ENCODE peak calls at places on chromosomes 2 and 18, in four cellular contexts. B, P, E and L are unnamed samples. For H3K4me1, the result is how much of the 10 kb centered on the place peaks cover.

GRCh38 chr18:51021226-51021965 is 8.6 kb upstream of the SMAD4 start:
- DNase-seq in B (no peak), P (no peak), E (no peak), L (no peak)

GRCh38 chr2:225282858-225283693 is 116.4 kb upstream of the NYAP2 start:
- DNase-seq in B (peak), P (no peak), E (peak), L (no peak)

GRCh38 chr2:224987733-224988132 is 54.5 kb downstream of the DOCK10 start:
- DNase-seq in B (no peak), P (no peak), E (no peak), L (no peak)

GRCh38 chr18:77123313-77124231 is 9.0 kb downstream of the MBP start:
- DNase-seq in B (no peak), P (peak), E (no peak), L (no peak)

GRCh38 chr18:7169601-7170000 is 52.0 kb upstream of the LAMA1 start:
- DNase-seq in B (no peak), P (no peak), E (no peak), L (no peak)

GRCh38 chr18:61400714-61401113 is 67.5 kb downstream of the CDH20 start:
- DNase-seq in B (no peak), P (no peak), E (no peak), L (no peak)

GRCh38 chr2:240731327-240731626 is 39.6 kb downstream of the AQP12A start:
- DNase-seq in B (no peak), P (no peak), E (no peak), L (no peak)

GRCh38 chr2:238938460-238939055 is 90.7 kb downstream of the TWIST2 start:
- DNase-seq in B (peak), P (peak), E (no peak), L (peak)

GRCh38 chr2:45452866-45453265 is 158.2 kb downstream of the SRBD1 start:
- DNase-seq in B (no peak), P (no peak), E (no peak), L (peak)

GRCh38 chr2:138112536-138112935 is 148.3 kb downstream of the HNMT start:
- DNase-seq in B (no peak), P (no peak), E (no peak), L (no peak)

GRCh38 chr2:145007673-145008263 is 487.8 kb upstream of the ZEB2 start:
- DNase-seq in B (no peak), P (no peak), E (no peak), L (no peak)

DNA sequence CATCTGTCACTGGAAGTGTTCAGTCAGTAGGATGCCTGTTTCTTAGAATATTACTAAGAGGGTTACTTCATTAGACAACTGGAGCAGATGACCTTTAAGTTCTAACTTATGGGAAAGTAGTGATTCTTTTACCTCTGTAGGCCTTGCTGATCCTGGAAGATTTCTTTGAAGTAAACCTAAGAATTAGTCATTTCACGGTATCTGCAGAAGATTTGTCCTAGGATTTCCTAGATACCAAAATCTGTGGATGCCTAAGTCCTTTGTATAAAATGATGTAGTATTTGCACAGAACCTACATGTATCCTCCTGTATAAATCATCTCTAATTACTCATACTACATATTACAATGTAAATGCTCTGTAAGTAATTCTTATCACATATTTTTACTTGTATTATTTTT is 77.8 kb downstream of the MAP3K20 start:
- DNase-seq in B (no peak), P (no peak), E (no peak), L (no peak)
- H3K4me1 ChIP-seq in B (under half), P (under half), E (under half), L (half or more)

GRCh38 chr2:111101592-111101991 is 19.1 kb upstream of the BCL2L11 start:
- DNase-seq in B (no peak), P (no peak), E (no peak), L (no peak)

GRCh38 chr2:111102216-111102615 is 18.5 kb upstream of the BCL2L11 start:
- DNase-seq in B (no peak), P (no peak), E (no peak), L (no peak)

GRCh38 chr2:111100087-111100764 is 20.5 kb upstream of the BCL2L11 start:
- DNase-seq in B (no peak), P (no peak), E (no peak), L (no peak)

GRCh38 chr2:111099402-111099801 is 21.3 kb upstream of the BCL2L11 start:
- DNase-seq in B (no peak), P (no peak), E (no peak), L (no peak)

GRCh38 chr2:111100765-111101162 is 19.9 kb upstream of the BCL2L11 start:
- DNase-seq in B (no peak), P (no peak), E (no peak), L (no peak)
- H3K4me3 ChIP-seq in B (no peak), P (no peak), E (no peak), L (no peak)

GRCh38 chr18:11994708-11995444 is 13.6 kb downstream of the IMPA2 start:
- DNase-seq in B (no peak), P (peak), E (no peak), L (no peak)
- H3K4me1 ChIP-seq in B (half or more), P (under half), E (under half), L (half or more)

DNA sequence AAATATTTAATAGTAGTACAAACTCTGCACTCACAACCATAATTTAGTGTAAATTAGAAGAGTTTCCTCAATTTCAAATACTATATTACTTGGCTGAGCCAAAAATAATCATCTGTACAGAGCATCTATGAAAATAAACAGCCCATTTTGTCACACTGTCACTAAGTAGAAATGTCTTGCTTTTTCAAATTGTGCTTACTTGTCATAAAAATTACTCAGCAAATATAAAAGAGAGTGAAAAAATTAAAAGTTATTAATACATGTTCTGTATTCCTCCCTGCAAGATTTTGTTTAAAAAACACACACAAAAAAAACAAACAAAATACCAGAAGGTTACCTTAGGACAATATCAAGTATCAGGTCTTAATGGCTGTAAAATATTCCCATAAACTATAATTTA is 155.7 kb downstream of the DLGAP1 start:
- DNase-seq in B (no peak), P (no peak), E (no peak), L (no peak)
- H3K4me3 ChIP-seq in B (no peak), P (no peak), E (no peak), L (no peak)

GRCh38 chr2:47189635-47190034 is 34.5 kb upstream of the STPG4 start:
- DNase-seq in B (no peak), P (no peak), E (no peak), L (no peak)
- H3K4me1 ChIP-seq in B (under half), P (under half), E (under half), L (under half)

GRCh38 chr18:57209697-57210096 is 62.8 kb downstream of the BOD1L2 start:
- DNase-seq in B (no peak), P (no peak), E (no peak), L (no peak)
- H3K4me3 ChIP-seq in B (no peak), P (no peak), E (no peak), L (peak)

GRCh38 chr2:216318470-216318869 is 53.8 kb downstream of the MARCHF4 start:
- DNase-seq in B (no peak), P (no peak), E (no peak), L (no peak)

GRCh38 chr2:216319771-216320170 is 52.5 kb downstream of the MARCHF4 start:
- DNase-seq in B (no peak), P (no peak), E (no peak), L (no peak)

GRCh38 chr2:216315817-216316603 is 56.3 kb downstream of the MARCHF4 start:
- DNase-seq in B (no peak), P (no peak), E (no peak), L (no peak)

GRCh38 chr2:216317831-216318230 is 54.5 kb downstream of the MARCHF4 start:
- DNase-seq in B (no peak), P (no peak), E (no peak), L (no peak)

GRCh38 chr2:216316743-216317142 is 55.5 kb downstream of the MARCHF4 start:
- DNase-seq in B (no peak), P (no peak), E (no peak), L (no peak)
- H3K4me1 ChIP-seq in B (under half), P (under half), E (under half), L (under half)

GRCh38 chr2:219536967-219537366 is 6.6 kb downstream of the CHPF start:
- DNase-seq in B (no peak), P (no peak), E (no peak), L (no peak)

GRCh38 chr2:219539926-219540678 is 3.5 kb downstream of the CHPF start:
- DNase-seq in B (no peak), P (no peak), E (no peak), L (no peak)

GRCh38 chr2:219539295-219539788 is 4.3 kb downstream of the CHPF start:
- DNase-seq in B (no peak), P (no peak), E (no peak), L (no peak)

GRCh38 chr2:219537657-219538487 is 5.7 kb downstream of the CHPF start:
- DNase-seq in B (no peak), P (no peak), E (no peak), L (no peak)

DNA sequence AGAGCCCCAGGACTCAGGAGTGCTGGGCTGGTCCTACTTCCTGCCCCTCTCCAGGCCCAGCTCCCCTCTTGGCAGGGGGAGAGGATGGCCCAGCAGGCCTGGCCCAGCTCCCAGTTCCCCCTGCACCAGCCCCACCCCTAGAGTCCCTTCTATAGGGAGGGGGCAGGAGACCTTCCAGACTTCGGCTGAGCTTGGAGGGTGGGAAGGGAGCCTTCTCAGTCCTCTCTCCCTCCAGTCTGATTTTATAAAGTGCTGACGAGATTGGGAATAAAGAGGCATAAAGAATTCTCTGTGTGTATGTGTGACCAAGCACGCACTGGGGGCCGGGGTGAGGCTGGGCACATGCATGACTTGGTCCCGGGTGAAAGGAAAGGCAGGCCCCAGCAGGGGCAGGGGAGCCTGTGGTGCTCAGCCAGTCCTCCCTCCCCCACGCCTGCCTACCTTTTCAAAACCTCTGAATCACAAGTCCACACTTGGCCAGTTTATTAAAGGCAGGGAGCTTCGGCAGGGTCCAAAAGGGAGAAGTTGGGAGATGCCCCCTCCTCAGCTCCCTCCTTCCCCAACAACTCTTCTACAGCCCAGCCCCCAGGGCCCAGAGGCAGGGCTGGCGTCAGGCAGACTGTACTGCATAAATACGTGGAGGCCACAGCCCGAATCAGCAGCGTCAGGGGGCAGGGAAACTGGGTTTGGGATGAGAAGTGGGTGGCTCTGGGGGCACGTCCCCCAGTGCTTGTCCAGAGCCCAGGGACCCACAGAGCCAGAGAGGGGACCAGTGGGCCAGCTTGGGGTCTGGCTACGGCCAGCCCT is 4.9 kb downstream of the CHPF start:
- DNase-seq in B (no peak), P (no peak), E (no peak), L (no peak)
- H3K4me3 ChIP-seq in B (no peak), P (no peak), E (no peak), L (no peak)

DNA sequence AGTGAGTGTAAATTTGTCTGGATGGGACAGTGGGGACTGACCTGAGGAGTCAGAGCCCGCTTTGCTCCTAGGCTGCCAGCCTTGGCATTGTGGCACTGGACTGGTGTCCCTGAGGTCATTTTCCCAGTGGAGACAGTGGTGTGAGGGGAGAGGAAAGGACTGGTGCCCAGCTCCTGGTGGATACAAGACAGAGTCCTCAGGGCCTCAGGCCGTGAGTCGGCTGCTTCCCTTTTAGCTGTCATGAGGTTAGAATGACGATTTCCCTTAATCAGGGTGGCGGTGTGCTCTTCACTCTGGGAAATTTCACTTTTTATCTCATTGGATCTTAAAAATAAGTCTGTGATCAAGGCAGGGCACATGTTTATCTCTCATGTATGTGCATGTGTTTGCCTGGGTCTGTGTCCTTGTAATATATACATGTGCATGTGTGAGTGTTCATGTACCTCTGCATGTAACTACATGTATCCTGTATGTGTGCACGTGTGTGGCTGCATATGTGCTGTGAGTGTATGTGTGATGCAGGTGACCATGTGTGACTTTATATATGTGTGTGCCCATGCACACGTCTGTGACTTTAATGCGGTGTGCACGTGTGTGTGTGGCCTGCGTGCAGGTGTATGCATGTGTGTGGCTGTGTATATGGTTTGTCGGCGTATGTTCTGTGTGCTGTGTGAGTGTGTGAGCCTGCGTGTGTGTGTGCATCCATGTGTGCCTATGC is 55.7 kb downstream of the GLI2 start:
- DNase-seq in B (no peak), P (no peak), E (no peak), L (no peak)
- H3K4me1 ChIP-seq in B (under half), P (under half), E (under half), L (under half)